ENCODE peak calls at places on chromosomes 6 and 20, in five cellular contexts. K is HepG2, G is heart right ventricle, F is pancreas, Y is AG04450. S is an unnamed sample.

GRCh38 chr20:37986873-37987601 is 46.2 kb downstream of the TTI1 start:
- DNase-seq in G (peak), F (peak), Y (peak), K (peak), S (no peak)

GRCh38 chr6:122289721-122290501 is 109.5 kb upstream of the HSF2 start:
- DNase-seq in G (no peak), F (no peak), K (peak), Y (no peak), S (no peak)

GRCh38 chr6:79040083-79040482 is 38.0 kb downstream of the PHIP start:
- DNase-seq in F (no peak), G (no peak), Y (no peak), K (no peak), S (no peak)

GRCh38 chr20:3134151-3134550 is 25.5 kb downstream of the FASTKD5 start:
- DNase-seq in F (no peak), Y (peak), G (no peak), K (no peak), S (no peak)

GRCh38 chr6:20126789-20127653 is 85.2 kb downstream of the MBOAT1 start:
- DNase-seq in Y (peak), G (peak), F (peak), K (peak), S (peak)

GRCh38 chr6:112983741-112984221 is 636.7 kb downstream of the RFPL4B start:
- DNase-seq in F (no peak), K (no peak), G (no peak), Y (no peak), S (no peak)

GRCh38 chr20:19376451-19376971 is 164.1 kb downstream of the SLC24A3 start:
- DNase-seq in K (no peak), Y (no peak), F (no peak), G (peak), S (no peak)

GRCh38 chr6:110481081-110481480 is 4.7 kb upstream of the SLC22A16 start:
- DNase-seq in K (no peak), F (no peak), G (no peak), Y (no peak), S (no peak)

GRCh38 chr6:53378208-53378607 is 29.5 kb upstream of the ELOVL5 start:
- DNase-seq in Y (no peak), G (no peak), F (no peak), K (no peak), S (no peak)

GRCh38 chr6:126721581-126722145 is 381.7 kb downstream of the CENPW start:
- DNase-seq in F (no peak), K (no peak), Y (peak), G (no peak), S (peak)

GRCh38 chr6:128358111-128358780 is 162.2 kb downstream of the PTPRK start:
- DNase-seq in G (no peak), F (no peak), K (no peak), Y (no peak), S (no peak)

GRCh38 chr6:13874191-13874549 is 50.6 kb upstream of the RNF182 start:
- DNase-seq in F (no peak), Y (no peak), K (no peak), G (no peak), S (no peak)

GRCh38 chr6:113873043-113873667 is 16.0 kb downstream of the MARCKS start:
- DNase-seq in K (peak), F (peak), G (peak), Y (no peak), S (no peak)

GRCh38 chr6:159777240-159777904 is 12.0 kb downstream of the TCP1 start:
- DNase-seq in F (no peak), K (no peak), Y (no peak), G (no peak), S (no peak)

GRCh38 chr6:71220466-71220865 is 68.1 kb upstream of the OGFRL1 start:
- DNase-seq in K (no peak), F (no peak), G (no peak), Y (no peak), S (no peak)

GRCh38 chr6:21163110-21163837 is 430.3 kb upstream of the SOX4 start:
- DNase-seq in G (no peak), Y (peak), K (no peak), F (no peak), S (no peak)

GRCh38 chr6:470901-471448 is 79.4 kb downstream of the IRF4 start:
- DNase-seq in F (no peak), Y (no peak), K (no peak), G (no peak), S (no peak)

GRCh38 chr20:57390604-57391438 is at the start of gene RBM38:
- DNase-seq in F (peak), G (peak), K (peak), Y (peak), S (no peak)

GRCh38 chr6:135227349-135227748 is 46.2 kb downstream of the MYB start:
- DNase-seq in G (no peak), F (no peak), K (peak), Y (no peak), S (no peak)

GRCh38 chr6:42929928-42930360 is 664 bp downstream of the CNPY3 start:
- DNase-seq in G (peak), K (no peak), Y (peak), F (no peak), S (no peak)

GRCh38 chr20:47406849-47407682 is 50.6 kb upstream of the ZMYND8 start:
- DNase-seq in G (no peak), K (no peak), F (no peak), Y (no peak), S (no peak)

GRCh38 chr6:42257063-42257462 is 39.4 kb upstream of the MRPS10 start:
- DNase-seq in F (no peak), K (no peak), G (no peak), Y (no peak), S (no peak)

GRCh38 chr6:2558861-2559811 is 191.6 kb downstream of the MYLK4 start:
- DNase-seq in G (no peak), Y (no peak), F (no peak), K (no peak), S (no peak)

GRCh38 chr6:79004239-79004638 is 73.8 kb downstream of the PHIP start:
- DNase-seq in F (no peak), Y (no peak), G (no peak), K (no peak), S (no peak)

GRCh38 chr20:62321521-62321948 is 18.7 kb downstream of the ADRM1 start:
- DNase-seq in K (no peak), F (no peak), Y (no peak), G (no peak), S (peak)

GRCh38 chr6:53582963-53583362 is 38.1 kb upstream of the GCLC start:
- DNase-seq in G (no peak), K (no peak), F (no peak), Y (no peak), S (no peak)

GRCh38 chr6:20319520-20320357 is 81.9 kb upstream of the E2F3 start:
- DNase-seq in F (no peak), K (no peak), G (no peak), Y (no peak), S (no peak)

GRCh38 chr6:32837651-32838113 is 857 bp downstream of the TAP2 start:
- DNase-seq in G (no peak), K (no peak), F (no peak), Y (no peak), S (peak)

GRCh38 chr20:64062596-64063388 is at the start of gene TCEA2:
- DNase-seq in F (peak), G (peak), Y (peak), K (peak), S (peak)

GRCh38 chr6:154386848-154387717 is 30.5 kb upstream of the IPCEF1 start:
- DNase-seq in G (no peak), Y (peak), K (peak), F (no peak), S (no peak)

GRCh38 chr6:12899080-12899815 is 182.7 kb downstream of the PHACTR1 start:
- DNase-seq in F (no peak), K (no peak), G (no peak), Y (no peak), S (no peak)

GRCh38 chr6:134714679-134715078 is 235.2 kb downstream of the ALDH8A1 start:
- DNase-seq in K (no peak), F (no peak), G (no peak), Y (no peak), S (no peak)

GRCh38 chr6:38567436-38567835 is 72.3 kb downstream of the BTBD9 start:
- DNase-seq in G (peak), K (no peak), F (peak), Y (peak), S (peak)

GRCh38 chr6:43472515-43472914 is 4.9 kb upstream of the TJAP1 start:
- DNase-seq in G (no peak), F (no peak), Y (no peak), K (no peak), S (no peak)

GRCh38 chr6:123224077-123224476 is 228.0 kb downstream of the CLVS2 start:
- DNase-seq in K (no peak), F (no peak), Y (no peak), G (no peak), S (no peak)

GRCh38 chr20:45503430-45503829 is 12.0 kb downstream of the SPINT3 start:
- DNase-seq in K (no peak), Y (no peak), G (no peak), F (no peak), S (no peak)

GRCh38 chr20:433300-433975 is 25.3 kb downstream of the RBCK1 start:
- DNase-seq in Y (no peak), F (no peak), K (no peak), G (no peak), S (peak)

GRCh38 chr6:3022765-3023662 is 23.3 kb downstream of the NQO2 start:
- DNase-seq in K (no peak), Y (no peak), F (no peak), G (peak), S (no peak)

GRCh38 chr6:123380257-123380656 is 256.5 kb downstream of the TRDN start:
- DNase-seq in Y (no peak), G (peak), K (peak), F (no peak), S (no peak)

DNA sequence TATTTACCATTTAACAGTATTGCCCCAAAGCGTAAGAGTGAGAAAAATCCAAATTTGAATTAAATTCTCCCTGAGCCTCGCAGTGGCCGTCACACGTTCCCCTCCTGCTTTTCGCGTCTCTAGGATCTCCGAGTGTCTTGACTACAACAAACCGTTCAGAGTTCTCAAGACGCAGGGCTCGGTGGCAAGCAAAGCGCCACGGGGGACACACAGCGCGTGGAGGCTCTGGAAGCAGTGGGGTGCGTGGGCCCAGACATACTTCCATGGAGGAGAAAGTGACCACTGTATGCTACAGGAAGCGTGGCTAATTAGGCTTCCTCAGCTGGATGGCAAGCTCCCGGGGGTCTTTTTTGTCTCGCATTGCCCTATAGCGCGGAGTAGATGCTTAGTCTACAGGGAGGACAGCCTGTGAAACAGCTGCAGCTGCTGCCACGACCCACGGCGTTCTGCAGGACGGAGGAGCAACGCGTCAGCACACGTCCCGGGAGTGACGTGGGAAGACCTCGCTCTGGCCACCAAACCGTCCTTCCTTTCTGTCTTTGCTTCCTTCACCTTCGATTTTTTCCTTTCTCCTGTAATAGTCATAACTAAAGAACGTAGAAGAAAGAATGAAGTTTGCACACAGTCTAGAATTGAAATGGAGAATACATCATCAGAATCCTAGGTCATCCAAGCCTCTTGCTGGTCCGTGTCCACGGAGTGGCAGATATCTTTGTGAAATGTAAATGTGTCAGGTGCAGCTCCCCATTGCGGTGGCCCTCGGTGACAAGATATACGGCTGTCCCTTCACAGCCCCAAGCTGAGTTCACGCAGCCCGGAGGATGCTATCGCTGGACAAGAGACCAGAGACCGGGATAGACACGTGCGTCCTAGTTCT is 104.2 kb upstream of the QKI start:
- DNase-seq in K (no peak), F (no peak), Y (no peak), G (no peak), S (no peak)
- H3K27ac ChIP-seq in K (no peak), F (no peak), Y (no peak), G (no peak), S (peak)

GRCh38 chr6:169046021-169046420 is 207.6 kb downstream of the THBS2 start:
- DNase-seq in Y (no peak), K (no peak), G (no peak), F (no peak), S (no peak)

GRCh38 chr6:169044376-169045230 is 209.0 kb downstream of the THBS2 start:
- DNase-seq in G (no peak), Y (no peak), K (no peak), F (no peak), S (no peak)

GRCh38 chr6:169046483-169047192 is 207.0 kb downstream of the THBS2 start:
- DNase-seq in G (no peak), K (no peak), Y (no peak), F (no peak), S (no peak)

GRCh38 chr6:169047345-169047744 is 206.3 kb downstream of the THBS2 start:
- DNase-seq in Y (no peak), F (no peak), G (no peak), K (no peak), S (no peak)

GRCh38 chr6:169045486-169045885 is 208.2 kb downstream of the THBS2 start:
- DNase-seq in K (no peak), Y (no peak), F (no peak), G (no peak), S (no peak)
- H3K27ac ChIP-seq in K (no peak), Y (no peak), F (no peak), G (no peak), S (no peak)

GRCh38 chr6:138477913-138478539 is 21.3 kb downstream of the NHSL1 start:
- DNase-seq in K (no peak), F (no peak), G (no peak), Y (no peak), S (no peak)

GRCh38 chr6:138476116-138476515 is 23.2 kb downstream of the NHSL1 start:
- DNase-seq in Y (no peak), K (no peak), F (no peak), G (no peak), S (no peak)

GRCh38 chr6:138483911-138484731 is 15.2 kb downstream of the NHSL1 start:
- DNase-seq in G (no peak), F (no peak), K (no peak), Y (no peak), S (no peak)

GRCh38 chr6:138482816-138483215 is 16.5 kb downstream of the NHSL1 start:
- DNase-seq in G (no peak), K (no peak), Y (no peak), F (no peak), S (no peak)

GRCh38 chr6:138480279-138480949 is 18.9 kb downstream of the NHSL1 start:
- DNase-seq in Y (no peak), K (no peak), G (no peak), F (no peak), S (no peak)
- H3K27ac ChIP-seq in Y (no peak), K (no peak), G (no peak), F (no peak), S (no peak)

GRCh38 chr6:11609324-11610071 is 71.9 kb downstream of the TMEM170B start:
- DNase-seq in F (no peak), K (no peak), Y (no peak), G (peak), S (no peak)
- H3K27ac ChIP-seq in F (no peak), K (no peak), Y (peak), G (no peak), S (no peak)

DNA sequence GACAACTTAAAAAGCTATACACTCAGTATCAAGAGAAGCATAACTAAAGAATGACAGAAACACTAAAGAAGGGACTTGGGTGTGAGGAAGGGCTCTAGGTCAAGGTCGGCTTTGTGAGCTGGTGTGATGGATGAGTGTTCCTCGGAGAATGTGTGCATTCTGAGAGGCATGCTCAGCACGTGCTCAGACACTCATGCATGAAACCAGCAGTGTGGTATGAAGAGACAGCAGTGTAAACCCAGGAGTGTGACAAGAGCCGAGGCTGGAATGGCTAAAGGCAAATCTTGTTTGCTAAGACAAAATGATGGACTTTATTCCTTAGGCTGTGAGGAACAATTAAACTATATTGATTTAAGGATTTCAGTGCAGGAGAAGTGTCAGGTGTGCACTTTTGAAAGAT is 107.4 kb upstream of the MAP7 start:
- DNase-seq in Y (no peak), F (no peak), K (no peak), G (no peak), S (no peak)
- H3K27ac ChIP-seq in Y (no peak), F (no peak), K (no peak), G (no peak), S (no peak)

S was measured in epithelial cell of prostate.